ENCODE peak calls at places on chromosomes 1 and 21, in seven cellular contexts. J, Q, Y, C, R, M and L are unnamed samples.

GRCh38 chr1:228308085-228308601 is 98.5 kb downstream of the TRIM11 start:
- DNase-seq in J (no peak), Q (no peak), Y (no peak), C (no peak), R (no peak), M (no peak), L (no peak)

GRCh38 chr1:16608838-16609560 is 4.4 kb downstream of the NBPF1 start:
- DNase-seq in J (no peak), Q (no peak), Y (no peak), C (no peak), R (no peak), M (no peak), L (no peak)

GRCh38 chr1:180920702-180921101 is 8.0 kb downstream of the KIAA1614 start:
- DNase-seq in J (peak), Q (no peak), Y (no peak), C (no peak), R (no peak), M (no peak), L (no peak)

GRCh38 chr1:68011786-68012375 is 38.5 kb downstream of the DIRAS3 start:
- DNase-seq in J (no peak), Q (no peak), Y (no peak), C (no peak), R (no peak), M (no peak), L (no peak)

GRCh38 chr1:182457844-182458243 is 7.9 kb downstream of the RGSL1 start:
- DNase-seq in J (no peak), Q (no peak), Y (no peak), C (no peak), R (no peak), M (no peak), L (no peak)

GRCh38 chr1:6350416-6351088 is 43.0 kb downstream of the ACOT7 start:
- DNase-seq in J (no peak), Q (no peak), Y (no peak), C (no peak), R (no peak), M (peak), L (no peak)

GRCh38 chr1:59242345-59242744 is 54.5 kb upstream of the FGGY start:
- DNase-seq in J (no peak), Q (no peak), Y (no peak), C (no peak), R (no peak), M (no peak), L (no peak)

GRCh38 chr1:161039546-161039945 is 782 bp upstream of the TSTD1 start:
- DNase-seq in J (no peak), Q (no peak), Y (no peak), C (no peak), R (no peak), M (no peak), L (no peak)

GRCh38 chr1:99737016-99737415 is 29.4 kb downstream of the FRRS1 start:
- DNase-seq in J (peak), Q (no peak), Y (peak), C (peak), R (no peak), M (peak), L (peak)

GRCh38 chr1:98201640-98202039 is 280.8 kb upstream of the DPYD start:
- DNase-seq in J (no peak), Q (no peak), Y (peak), C (no peak), R (no peak), M (no peak), L (no peak)

GRCh38 chr1:223228931-223229528 is 86.0 kb upstream of the TLR5 start:
- DNase-seq in J (no peak), Q (no peak), Y (no peak), C (no peak), R (no peak), M (no peak), L (no peak)

GRCh38 chr1:100449477-100449876 is 88.5 kb upstream of the GPR88 start:
- DNase-seq in J (no peak), Q (no peak), Y (no peak), C (no peak), R (no peak), M (no peak), L (no peak)

GRCh38 chr1:229980009-229980408 is 87.0 kb upstream of the GALNT2 start:
- DNase-seq in J (no peak), Q (no peak), Y (no peak), C (no peak), R (no peak), M (no peak), L (no peak)

GRCh38 chr1:240258910-240259309 is 167.2 kb downstream of the FMN2 start:
- DNase-seq in J (no peak), Q (no peak), Y (peak), C (no peak), R (no peak), M (no peak), L (peak)

GRCh38 chr1:196997428-196997827 is 20.1 kb downstream of the CFHR5 start:
- DNase-seq in J (no peak), Q (no peak), Y (peak), C (no peak), R (no peak), M (no peak), L (peak)

GRCh38 chr1:26450906-26451305 is 18.8 kb downstream of the DHDDS start:
- DNase-seq in J (peak), Q (no peak), Y (no peak), C (no peak), R (no peak), M (no peak), L (no peak)

GRCh38 chr1:18928406-18928805 is 26.1 kb upstream of the ALDH4A1 start:
- DNase-seq in J (no peak), Q (no peak), Y (no peak), C (no peak), R (no peak), M (no peak), L (no peak)

GRCh38 chr1:116390195-116390594 is 17.2 kb downstream of the ATP1A1 start:
- DNase-seq in J (no peak), Q (no peak), Y (no peak), C (no peak), R (peak), M (no peak), L (no peak)

GRCh38 chr1:171850951-171851350 is 9.7 kb downstream of the DNM3 start:
- DNase-seq in J (no peak), Q (no peak), Y (no peak), C (no peak), R (no peak), M (no peak), L (no peak)

GRCh38 chr1:233959089-233959488 is 54.6 kb downstream of the SLC35F3 start:
- DNase-seq in J (no peak), Q (no peak), Y (no peak), C (no peak), R (no peak), M (no peak), L (no peak)

GRCh38 chr1:118077331-118078055 is 107.5 kb downstream of the SPAG17 start:
- DNase-seq in J (peak), Q (no peak), Y (peak), C (peak), R (no peak), M (no peak), L (peak)

GRCh38 chr1:115469703-115470476 is 131.8 kb upstream of the NGF start:
- DNase-seq in J (peak), Q (peak), Y (peak), C (peak), R (peak), M (peak), L (peak)

GRCh38 chr21:45339430-45340405 is 52.0 kb upstream of the POFUT2 start:
- DNase-seq in J (no peak), Q (no peak), Y (no peak), C (no peak), R (no peak), M (no peak), L (no peak)

GRCh38 chr1:157442065-157442464 is 110.2 kb downstream of the FCRL5 start:
- DNase-seq in J (no peak), Q (no peak), Y (no peak), C (no peak), R (no peak), M (no peak), L (no peak)